ENCODE peak calls at places on chromosome 18, in six cellular contexts. G is GM12878, Q is transverse colon, P is suprapubic skin, B is upper lobe of left lung, R is stomach. W is an unnamed sample.

GRCh38 chr18:57744211-57744694 is 58.9 kb downstream of the ATP8B1 start:
- DNase-seq in G (no peak), Q (no peak), P (no peak), B (no peak), R (peak), W (no peak)

GRCh38 chr18:50696929-50697328 is 122.9 kb downstream of the MRO start:
- DNase-seq in G (no peak), Q (no peak), P (peak), B (no peak), R (no peak), W (no peak)

GRCh38 chr18:57743008-57743407 is 60.1 kb downstream of the ATP8B1 start:
- DNase-seq in G (no peak), Q (no peak), P (no peak), B (no peak), R (no peak), W (no peak)

GRCh38 chr18:11520536-11520935 is 88.9 kb upstream of the SLC35G4 start:
- DNase-seq in G (no peak), Q (no peak), P (no peak), B (no peak), R (no peak), W (no peak)

GRCh38 chr18:41938445-41938844 is 16.6 kb upstream of the PIK3C3 start:
- DNase-seq in G (no peak), Q (no peak), P (no peak), B (no peak), R (no peak), W (no peak)

GRCh38 chr18:59570101-59570875 is 126.9 kb downstream of the CCBE1 start:
- DNase-seq in G (no peak), Q (no peak), P (no peak), B (no peak), R (no peak), W (no peak)

GRCh38 chr18:1513519-1513918 is 608.8 kb downstream of the ADCYAP1 start:
- DNase-seq in G (no peak), Q (no peak), P (no peak), B (no peak), R (no peak), W (no peak)

GRCh38 chr18:59233017-59233410 is 13.1 kb downstream of the GRP start:
- DNase-seq in G (no peak), Q (no peak), P (no peak), B (no peak), R (no peak), W (no peak)

GRCh38 chr18:68431111-68431921 is 283.6 kb downstream of the TMX3 start:
- DNase-seq in G (no peak), Q (no peak), P (no peak), B (no peak), R (no peak), W (no peak)

GRCh38 chr18:45169610-45170009 is 445.7 kb upstream of the SLC14A2 start:
- DNase-seq in G (no peak), Q (no peak), P (peak), B (no peak), R (no peak), W (peak)

GRCh38 chr18:60684843-60685513 is 312.4 kb upstream of the MC4R start:
- DNase-seq in G (no peak), Q (no peak), P (no peak), B (peak), R (no peak), W (no peak)

GRCh38 chr18:36809590-36810381 is 19.0 kb downstream of the TPGS2 start:
- DNase-seq in G (peak), Q (peak), P (no peak), B (no peak), R (peak), W (peak)

GRCh38 chr18:50439460-50440015 is 64.7 kb downstream of the SKA1 start:
- DNase-seq in G (no peak), Q (no peak), P (no peak), B (no peak), R (no peak), W (no peak)

GRCh38 chr18:44764863-44765262 is 84.2 kb downstream of the SETBP1 start:
- DNase-seq in G (no peak), Q (no peak), P (no peak), B (no peak), R (no peak), W (no peak)

GRCh38 chr18:6547476-6547875 is 132.8 kb upstream of the L3MBTL4 start:
- DNase-seq in G (no peak), Q (no peak), P (no peak), B (no peak), R (no peak), W (no peak)

DNA sequence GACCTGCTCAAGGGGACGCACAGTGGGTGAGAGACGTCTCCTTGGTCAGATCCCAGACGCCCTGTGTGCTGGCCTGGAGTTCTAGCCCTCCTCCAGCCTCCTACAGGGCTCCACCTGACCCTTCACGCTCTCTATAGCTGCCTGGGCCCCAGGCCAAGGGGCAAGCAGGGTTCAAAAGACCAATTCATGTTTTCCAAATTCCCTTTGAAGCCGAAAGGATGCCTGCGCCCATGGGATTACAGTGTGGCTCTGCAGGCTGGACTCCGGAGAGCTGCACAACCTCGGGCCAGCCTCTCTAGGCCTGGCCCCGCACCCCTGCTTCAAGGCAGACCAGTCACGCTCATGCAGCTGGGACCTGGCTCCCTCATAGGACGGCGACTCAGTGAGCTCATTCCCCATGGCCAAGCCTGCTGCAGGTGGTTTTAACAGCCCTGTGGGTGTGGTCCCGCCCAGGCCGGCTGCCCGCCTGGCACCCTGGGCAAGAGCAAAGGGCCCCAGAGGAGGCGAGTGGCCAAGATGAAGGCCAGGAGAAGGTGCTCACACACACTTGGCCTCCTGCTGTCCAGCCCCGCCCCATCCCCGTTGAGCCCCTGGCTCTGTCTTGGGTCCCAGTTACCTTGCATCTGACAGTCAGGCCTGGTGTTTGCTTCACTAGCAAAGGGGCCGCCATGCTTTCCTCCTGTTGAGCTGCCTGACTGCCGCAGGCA is 57.1 kb downstream of the SMAD7 start:
- DNase-seq in G (no peak), Q (peak), P (peak), B (peak), R (peak), W (no peak)
- TF ChIP-seq EP300 in G (no peak), Q (no peak), P (no peak), B (no peak), R (no peak), W (no peak)

GRCh38 chr18:23982154-23983071 is 32.1 kb upstream of the TTC39C start:
- DNase-seq in G (no peak), Q (peak), P (no peak), B (peak), R (no peak), W (peak)
- H3K4me3 ChIP-seq in G (no peak), Q (no peak), P (no peak), B (no peak), R (peak), W (no peak)

GRCh38 chr18:77607087-77607486 is 357.4 kb downstream of the GALR1 start:
- DNase-seq in G (no peak), Q (no peak), P (no peak), B (peak), R (no peak), W (no peak)
- TF ChIP-seq EP300 in G (no peak), Q (no peak), P (no peak), B (no peak), R (no peak), W (no peak)

GRCh38 chr18:76980663-76981387 is 151.8 kb downstream of the MBP start:
- DNase-seq in G (peak), Q (no peak), P (no peak), B (no peak), R (no peak), W (no peak)
- H3K4me3 ChIP-seq in G (peak), Q (no peak), P (no peak), B (no peak), R (no peak), W (no peak)

DNA sequence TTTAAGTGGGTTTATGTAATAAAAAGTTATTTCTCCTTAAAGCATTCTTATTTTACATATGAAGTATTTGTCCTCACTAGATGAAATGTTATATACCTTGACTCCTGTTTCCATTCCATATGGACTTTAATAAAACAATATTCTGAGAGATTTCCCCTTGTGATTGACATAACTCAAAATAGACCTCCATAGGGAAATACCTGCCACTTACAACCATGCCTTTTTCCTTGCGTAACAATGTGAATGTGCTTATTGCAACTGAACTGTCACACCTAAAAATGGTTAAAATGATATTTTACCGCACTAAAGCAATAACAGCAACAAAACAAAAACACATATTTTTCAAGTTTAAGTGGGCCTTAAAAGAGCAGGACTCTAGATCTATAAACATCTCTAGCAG is 70.3 kb upstream of the TGIF1 start:
- DNase-seq in G (no peak), Q (no peak), P (no peak), B (no peak), R (no peak), W (no peak)
- TF ChIP-seq EP300 in G (no peak), Q (no peak), P (no peak), B (no peak), R (no peak), W (no peak)

DNA sequence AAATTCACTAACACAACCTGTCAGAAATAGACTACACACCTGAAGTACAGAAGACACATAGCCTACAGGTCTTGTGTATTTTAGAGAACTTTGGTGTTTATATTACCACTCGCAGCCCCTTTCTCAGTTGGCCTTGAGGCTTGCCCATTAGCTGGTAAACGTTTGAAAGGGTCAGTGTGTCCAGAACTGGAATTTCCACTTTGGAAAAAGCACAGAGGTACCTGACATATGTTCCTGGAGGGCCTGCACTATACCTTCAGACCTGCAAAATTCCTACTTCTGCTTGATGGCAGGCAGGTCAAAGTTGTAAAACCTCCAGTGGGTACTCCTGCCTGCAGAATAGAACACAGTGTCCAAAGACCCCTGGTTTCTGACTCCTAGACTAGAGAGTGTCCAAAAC is 3.0 kb downstream of the KCTD1 start:
- DNase-seq in G (no peak), Q (no peak), P (no peak), B (no peak), R (no peak), W (no peak)
- H3K4me3 ChIP-seq in G (peak), Q (no peak), P (peak), B (no peak), R (no peak), W (no peak)